ENCODE peak calls at places on chromosomes 3 and 15, in six cellular contexts. J, W, V, G, E and Q are unnamed samples.

GRCh38 chr15:77851696-77852095 is 219.0 kb upstream of the LINGO1 start:
- DNase-seq in J (no peak), W (no peak), V (no peak), G (no peak), E (no peak), Q (peak)

GRCh38 chr3:43086460-43087165 is 19.3 kb downstream of the POMGNT2 start:
- DNase-seq in J (no peak), W (peak), V (peak), G (no peak), E (no peak), Q (no peak)

GRCh38 chr3:148146241-148146640 is 551.5 kb upstream of the AGTR1 start:
- DNase-seq in J (no peak), W (no peak), V (no peak), G (no peak), E (no peak), Q (no peak)

GRCh38 chr3:142417302-142417701 is 30.5 kb downstream of the XRN1 start:
- DNase-seq in J (no peak), W (no peak), V (no peak), G (no peak), E (no peak), Q (no peak)

GRCh38 chr3:107994954-107995715 is 95.7 kb downstream of the CD47 start:
- DNase-seq in J (no peak), W (no peak), V (no peak), G (no peak), E (no peak), Q (no peak)

GRCh38 chr3:28836199-28836598 is 444.7 kb upstream of the RBMS3 start:
- DNase-seq in J (no peak), W (no peak), V (peak), G (no peak), E (no peak), Q (no peak)

GRCh38 chr3:10085738-10086137 is 22.3 kb downstream of the FANCD2OS start:
- DNase-seq in J (no peak), W (no peak), V (no peak), G (no peak), E (peak), Q (no peak)

GRCh38 chr3:108125550-108126071 is 34.8 kb upstream of the CD47 start:
- DNase-seq in J (no peak), W (no peak), V (no peak), G (no peak), E (no peak), Q (no peak)

GRCh38 chr3:108780235-108780634 is 23.0 kb upstream of the RETNLB start:
- DNase-seq in J (no peak), W (no peak), V (no peak), G (no peak), E (no peak), Q (no peak)

GRCh38 chr3:180383332-180384020 is 218.5 kb upstream of the TTC14 start:
- DNase-seq in J (no peak), W (peak), V (no peak), G (no peak), E (no peak), Q (no peak)

GRCh38 chr3:44072601-44073540 is 168.8 kb upstream of the TOPAZ1 start:
- DNase-seq in J (no peak), W (no peak), V (no peak), G (peak), E (no peak), Q (no peak)

GRCh38 chr3:15633766-15634588 is 32.4 kb downstream of the BTD start:
- DNase-seq in J (no peak), W (peak), V (peak), G (no peak), E (no peak), Q (no peak)

GRCh38 chr3:53913401-53913800 is 21.7 kb upstream of the SELENOK start:
- DNase-seq in J (no peak), W (no peak), V (no peak), G (no peak), E (no peak), Q (no peak)

GRCh38 chr15:63923993-63924950 is 90.5 kb upstream of the HERC1 start:
- DNase-seq in J (no peak), W (no peak), V (no peak), G (no peak), E (no peak), Q (no peak)

GRCh38 chr15:39102431-39102830 is 478.4 kb upstream of the THBS1 start:
- DNase-seq in J (no peak), W (no peak), V (no peak), G (no peak), E (no peak), Q (no peak)

GRCh38 chr3:73365756-73366397 is 258.9 kb downstream of the PDZRN3 start:
- DNase-seq in J (no peak), W (peak), V (no peak), G (no peak), E (no peak), Q (no peak)

GRCh38 chr3:114519415-114519814 is 225.6 kb downstream of the TIGIT start:
- DNase-seq in J (peak), W (peak), V (peak), G (no peak), E (peak), Q (peak)

GRCh38 chr15:67943961-67944674 is 104.3 kb upstream of the RNU6-1 start:
- DNase-seq in J (no peak), W (no peak), V (peak), G (no peak), E (no peak), Q (no peak)

GRCh38 chr3:42172047-42172654 is 81.0 kb downstream of the TRAK1 start:
- DNase-seq in J (no peak), W (no peak), V (no peak), G (no peak), E (no peak), Q (no peak)

GRCh38 chr3:52831500-52832301 is 1.2 kb upstream of the ITIH4 start:
- DNase-seq in J (no peak), W (peak), V (peak), G (no peak), E (no peak), Q (no peak)

GRCh38 chr3:155334897-155335883 is 41.7 kb upstream of the STRIT1 start:
- DNase-seq in J (no peak), W (no peak), V (no peak), G (no peak), E (no peak), Q (no peak)

GRCh38 chr3:74287557-74287956 is 326.9 kb downstream of the CNTN3 start:
- DNase-seq in J (no peak), W (peak), V (no peak), G (no peak), E (no peak), Q (no peak)

GRCh38 chr3:7875858-7876442 is 625.7 kb upstream of the LMCD1 start:
- DNase-seq in J (no peak), W (no peak), V (no peak), G (no peak), E (peak), Q (no peak)

GRCh38 chr3:72767927-72768880 is 80.0 kb downstream of the SHQ1 start:
- DNase-seq in J (peak), W (no peak), V (no peak), G (no peak), E (no peak), Q (no peak)

GRCh38 chr15:67472957-67473356 is 48.0 kb upstream of the C15orf61 start:
- DNase-seq in J (no peak), W (peak), V (peak), G (no peak), E (no peak), Q (no peak)

GRCh38 chr3:42254566-42254965 is 11.4 kb downstream of the CCK start:
- DNase-seq in J (no peak), W (no peak), V (no peak), G (no peak), E (no peak), Q (no peak)

GRCh38 chr3:155195558-155195957 is 97.9 kb downstream of the STRIT1 start:
- DNase-seq in J (no peak), W (no peak), V (no peak), G (no peak), E (no peak), Q (no peak)

GRCh38 chr3:14511623-14511965 is 28.5 kb downstream of the GRIP2 start:
- DNase-seq in J (no peak), W (no peak), V (no peak), G (no peak), E (no peak), Q (no peak)

GRCh38 chr3:185317674-185318073 is 45.3 kb upstream of the MAP3K13 start:
- DNase-seq in J (no peak), W (no peak), V (no peak), G (no peak), E (no peak), Q (no peak)

GRCh38 chr3:100045696-100046095 is 68.6 kb downstream of the FILIP1L start:
- DNase-seq in J (no peak), W (peak), V (peak), G (no peak), E (peak), Q (no peak)

GRCh38 chr3:182046365-182046764 is 334.6 kb downstream of the SOX2 start:
- DNase-seq in J (no peak), W (no peak), V (no peak), G (no peak), E (no peak), Q (no peak)

GRCh38 chr3:154552338-154552737 is 122.3 kb upstream of the GPR149 start:
- DNase-seq in J (no peak), W (no peak), V (no peak), G (no peak), E (no peak), Q (peak)

GRCh38 chr15:35858707-35859106 is 312.7 kb upstream of the DPH6 start:
- DNase-seq in J (no peak), W (peak), V (no peak), G (no peak), E (no peak), Q (no peak)

GRCh38 chr3:159872374-159873109 is 116.1 kb upstream of the IL12A start:
- DNase-seq in J (no peak), W (peak), V (peak), G (no peak), E (no peak), Q (no peak)

GRCh38 chr3:196931828-196932587 is 10.3 kb downstream of the NCBP2 start:
- DNase-seq in J (no peak), W (no peak), V (no peak), G (no peak), E (no peak), Q (no peak)

GRCh38 chr3:71066356-71066755 is 517.2 kb downstream of the FOXP1 start:
- DNase-seq in J (no peak), W (no peak), V (no peak), G (no peak), E (no peak), Q (no peak)

GRCh38 chr15:92391640-92392039 is 2.0 kb upstream of the ST8SIA2 start:
- DNase-seq in J (no peak), W (peak), V (peak), G (peak), E (peak), Q (peak)

GRCh38 chr15:82810863-82811421 is 1.5 kb downstream of the WHAMM start:
- DNase-seq in J (no peak), W (no peak), V (peak), G (no peak), E (no peak), Q (no peak)
- H2AFZ ChIP-seq in J (peak), W (no peak), V (no peak), G (no peak), E (no peak), Q (no peak)

DNA sequence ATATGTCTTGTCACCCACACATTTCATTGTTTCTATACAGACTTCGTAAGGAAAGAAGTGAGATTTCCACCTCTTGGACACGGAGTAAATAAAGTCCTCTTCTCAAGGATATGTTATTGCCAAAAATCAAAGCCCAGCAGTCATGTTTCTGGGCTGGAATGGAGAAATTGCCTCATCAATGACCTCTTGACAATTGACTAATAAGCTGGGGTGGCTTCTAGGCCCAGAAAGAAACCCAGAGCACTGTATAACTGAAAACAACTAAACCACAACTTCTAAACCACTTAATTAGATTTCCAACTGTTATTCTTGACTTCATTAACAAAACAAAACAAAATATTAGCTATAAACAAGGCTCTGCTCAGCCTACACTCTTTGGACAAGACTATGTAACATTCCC is 56.4 kb upstream of the SLC24A5 start:
- DNase-seq in J (no peak), W (peak), V (peak), G (no peak), E (no peak), Q (no peak)
- H4K91ac ChIP-seq in J (no peak), W (no peak), V (no peak), G (no peak), E (no peak), Q (no peak)

GRCh38 chr3:152443212-152444023 is 174.7 kb downstream of the MBNL1 start:
- DNase-seq in J (no peak), W (peak), V (peak), G (no peak), E (no peak), Q (no peak)
- H2BK120ac ChIP-seq in J (no peak), W (no peak), V (no peak), G (no peak), E (no peak), Q (no peak)

DNA sequence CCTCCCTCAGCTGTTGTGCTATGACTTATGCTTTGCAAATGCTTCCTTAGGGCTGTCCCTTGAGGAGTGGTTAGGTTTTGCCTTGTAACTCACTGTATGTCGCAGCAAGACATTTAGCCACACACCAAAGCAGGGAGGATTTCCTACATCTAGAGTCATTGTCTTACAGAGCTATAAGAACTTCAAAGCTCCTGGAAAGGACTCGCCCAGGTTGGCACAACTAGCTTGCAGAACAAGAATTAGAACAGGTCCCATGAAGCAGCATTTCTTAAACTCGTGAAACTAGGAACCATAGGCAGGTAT is 19.4 kb upstream of the ACAP2 start:
- DNase-seq in J (no peak), W (no peak), V (no peak), G (no peak), E (no peak), Q (no peak)
- H2AFZ ChIP-seq in J (no peak), W (no peak), V (no peak), G (no peak), E (no peak), Q (no peak)

GRCh38 chr3:191296041-191296541 is 33.1 kb upstream of the CCDC50 start:
- DNase-seq in J (no peak), W (no peak), V (no peak), G (no peak), E (no peak), Q (no peak)
- H4K91ac ChIP-seq in J (no peak), W (no peak), V (no peak), G (no peak), E (no peak), Q (no peak)

GRCh38 chr3:177601120-177601519 is 403.8 kb upstream of the TBL1XR1 start:
- DNase-seq in J (no peak), W (no peak), V (no peak), G (no peak), E (no peak), Q (no peak)

GRCh38 chr3:177603137-177603603 is 405.9 kb upstream of the TBL1XR1 start:
- DNase-seq in J (no peak), W (no peak), V (peak), G (no peak), E (no peak), Q (no peak)

GRCh38 chr3:177602601-177603136 is 405.4 kb upstream of the TBL1XR1 start:
- DNase-seq in J (no peak), W (peak), V (peak), G (no peak), E (no peak), Q (no peak)

GRCh38 chr3:177606891-177607290 is 409.6 kb upstream of the TBL1XR1 start:
- DNase-seq in J (no peak), W (no peak), V (no peak), G (no peak), E (peak), Q (no peak)

DNA sequence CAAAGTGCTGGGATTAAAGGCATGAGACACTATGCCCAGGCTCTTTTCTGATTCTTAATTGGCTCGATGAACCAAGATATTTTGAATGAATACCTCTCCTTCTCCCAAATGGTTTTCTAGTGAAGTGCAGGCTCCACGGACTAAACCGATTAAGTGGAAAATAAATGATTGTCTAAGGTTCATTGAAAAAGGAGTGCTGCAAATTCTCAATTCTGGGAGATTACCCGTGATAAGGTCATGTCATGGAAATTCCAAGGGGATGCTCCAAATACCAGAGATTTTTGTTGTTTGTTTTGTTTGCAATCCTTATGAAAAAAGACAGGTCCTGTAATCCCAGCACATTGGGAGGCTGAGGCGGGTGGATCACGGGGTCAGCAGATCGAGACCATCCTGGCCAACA is 406.9 kb upstream of the TBL1XR1 start:
- DNase-seq in J (no peak), W (no peak), V (no peak), G (no peak), E (no peak), Q (no peak)
- H2BK120ac ChIP-seq in J (no peak), W (no peak), V (no peak), G (no peak), E (peak), Q (no peak)

GRCh38 chr15:89662893-89663673 is 7.8 kb upstream of the KIF7 start:
- DNase-seq in J (no peak), W (peak), V (peak), G (no peak), E (peak), Q (peak)
- H2AFZ ChIP-seq in J (peak), W (peak), V (no peak), G (peak), E (peak), Q (no peak)

GRCh38 chr3:77325702-77326101 is 285.8 kb downstream of the ROBO2 start:
- DNase-seq in J (no peak), W (no peak), V (no peak), G (no peak), E (no peak), Q (no peak)
- H4K91ac ChIP-seq in J (no peak), W (no peak), V (no peak), G (no peak), E (no peak), Q (no peak)

GRCh38 chr3:31932990-31933389 is 48.1 kb downstream of the OSBPL10 start:
- DNase-seq in J (no peak), W (no peak), V (no peak), G (no peak), E (no peak), Q (no peak)

GRCh38 chr3:31934018-31934417 is 47.0 kb downstream of the OSBPL10 start:
- DNase-seq in J (no peak), W (no peak), V (no peak), G (no peak), E (no peak), Q (no peak)

GRCh38 chr3:31936661-31937060 is 44.4 kb downstream of the OSBPL10 start:
- DNase-seq in J (no peak), W (peak), V (peak), G (no peak), E (no peak), Q (no peak)

GRCh38 chr3:31937225-31937624 is 43.8 kb downstream of the OSBPL10 start:
- DNase-seq in J (no peak), W (no peak), V (no peak), G (no peak), E (no peak), Q (no peak)

GRCh38 chr3:31934866-31935265 is 46.2 kb downstream of the OSBPL10 start:
- DNase-seq in J (no peak), W (no peak), V (no peak), G (no peak), E (no peak), Q (no peak)
- H2BK120ac ChIP-seq in J (no peak), W (no peak), V (no peak), G (no peak), E (no peak), Q (no peak)